ENCODE peak calls at places on chromosomes 12 and 14, in five cellular contexts. S, U, Z, X and W are unnamed samples.

GRCh38 chr12:120583478-120584030 is 2.4 kb upstream of the POP5 start:
- DNase-seq in S (peak), X (peak), Z (peak), U (peak), W (peak)

GRCh38 chr12:1099158-1099557 is 108.1 kb downstream of the ERC1 start:
- DNase-seq in X (no peak), U (no peak), S (peak), Z (peak), W (no peak)

GRCh38 chr12:104859144-104859543 is 98.9 kb downstream of the SLC41A2 start:
- DNase-seq in U (no peak), X (no peak), S (no peak), Z (no peak), W (no peak)

GRCh38 chr14:63544641-63545234 is 1.6 kb upstream of the PPP2R5E start:
- DNase-seq in X (no peak), U (no peak), S (peak), Z (peak), W (no peak)

GRCh38 chr12:76064904-76065303 is 19.6 kb downstream of the NAP1L1 start:
- DNase-seq in Z (no peak), U (no peak), S (no peak), X (no peak), W (no peak)

GRCh38 chr12:54861927-54862326 is 7.6 kb downstream of the MUCL1 start:
- DNase-seq in S (no peak), Z (no peak), X (no peak), U (no peak), W (no peak)

GRCh38 chr14:104322531-104323466 is 184.4 kb downstream of the KIF26A start:
- DNase-seq in Z (peak), S (no peak), X (no peak), U (no peak), W (peak)

GRCh38 chr12:49540229-49541139 is 1.7 kb downstream of the KCNH3 start:
- DNase-seq in X (no peak), U (peak), S (no peak), Z (no peak), W (no peak)

GRCh38 chr14:74955229-74955999 is at the start of gene PGF:
- DNase-seq in Z (peak), S (no peak), U (peak), X (no peak), W (peak)

GRCh38 chr12:71392521-71393145 is 47.0 kb upstream of the LGR5 start:
- DNase-seq in U (no peak), Z (peak), S (peak), X (no peak), W (no peak)

GRCh38 chr12:12056951-12057350 is 13.8 kb upstream of the BCL2L14 start:
- DNase-seq in Z (no peak), X (no peak), S (no peak), U (no peak), W (no peak)

GRCh38 chr12:52710744-52711143 is 7.4 kb upstream of the KRT77 start:
- DNase-seq in U (no peak), X (no peak), Z (no peak), S (no peak), W (no peak)

GRCh38 chr12:926641-927040 is 22.9 kb downstream of the RAD52 start:
- DNase-seq in Z (no peak), S (no peak), X (no peak), U (no peak), W (no peak)